ENCODE peak calls at places on chromosomes 7 and 10, in nine cellular contexts. One of them, this sample, is unnamed.

GRCh38 chr7:84617265-84618030 is 422.9 kb upstream of the SEMA3A start:
- DNase-seq in psoas muscle: no peak
- DNase-seq in cardiac fibroblast: no peak
- DNase-seq in AG10803: no peak
- DNase-seq in breast epithelium: no peak
- DNase-seq in choroid plexus epithelial cell: no peak
- DNase-seq in stomach: no peak
- DNase-seq in WERI-Rb-1: no peak
- DNase-seq in foreskin fibroblast: no peak
- DNase-seq in this sample: no peak

GRCh38 chr7:42456267-42456666 is 219.3 kb upstream of the GLI3 start:
- DNase-seq in psoas muscle: no peak
- DNase-seq in cardiac fibroblast: no peak
- DNase-seq in AG10803: no peak
- DNase-seq in breast epithelium: no peak
- DNase-seq in choroid plexus epithelial cell: no peak
- DNase-seq in stomach: no peak
- DNase-seq in WERI-Rb-1: peak; percentile 92
- DNase-seq in foreskin fibroblast: no peak
- DNase-seq in this sample: no peak

GRCh38 chr7:28033386-28033785 is 147.2 kb downstream of the JAZF1 start:
- DNase-seq in psoas muscle: no peak
- DNase-seq in cardiac fibroblast: no peak
- DNase-seq in AG10803: no peak
- DNase-seq in breast epithelium: no peak
- DNase-seq in choroid plexus epithelial cell: no peak
- DNase-seq in stomach: no peak
- DNase-seq in WERI-Rb-1: no peak
- DNase-seq in foreskin fibroblast: no peak
- DNase-seq in this sample: no peak

GRCh38 chr7:47418910-47419309 is 163.0 kb downstream of the TNS3 start:
- DNase-seq in psoas muscle: no peak
- DNase-seq in cardiac fibroblast: peak; percentile 70
- DNase-seq in AG10803: peak; percentile 67
- DNase-seq in breast epithelium: no peak
- DNase-seq in choroid plexus epithelial cell: peak; percentile 75
- DNase-seq in stomach: no peak
- DNase-seq in WERI-Rb-1: no peak
- DNase-seq in foreskin fibroblast: peak; percentile 78
- DNase-seq in this sample: peak; percentile 72

GRCh38 chr7:55177589-55178261 is 158.9 kb downstream of the EGFR start:
- DNase-seq in psoas muscle: peak; percentile 58
- DNase-seq in cardiac fibroblast: no peak
- DNase-seq in AG10803: peak; percentile 37
- DNase-seq in breast epithelium: peak; percentile 80
- DNase-seq in choroid plexus epithelial cell: peak; percentile 72
- DNase-seq in stomach: peak; percentile 70
- DNase-seq in WERI-Rb-1: no peak
- DNase-seq in foreskin fibroblast: peak; percentile 64
- DNase-seq in this sample: no peak

GRCh38 chr10:49539320-49539885 is 482 bp upstream of the ERCC6 start:
- DNase-seq in psoas muscle: peak; percentile 56
- DNase-seq in cardiac fibroblast: peak; percentile 82
- DNase-seq in AG10803: peak; percentile 48
- DNase-seq in breast epithelium: peak; percentile 30
- DNase-seq in choroid plexus epithelial cell: peak; percentile 79
- DNase-seq in stomach: peak; percentile 50
- DNase-seq in WERI-Rb-1: peak; percentile 15
- DNase-seq in foreskin fibroblast: peak; percentile 81
- DNase-seq in this sample: no peak

GRCh38 chr7:18961997-18962396 is 155.4 kb downstream of the TWIST1 start:
- DNase-seq in psoas muscle: no peak
- DNase-seq in cardiac fibroblast: peak; percentile 52
- DNase-seq in AG10803: peak; percentile 8
- DNase-seq in breast epithelium: no peak
- DNase-seq in choroid plexus epithelial cell: peak; percentile 36
- DNase-seq in stomach: no peak
- DNase-seq in WERI-Rb-1: no peak
- DNase-seq in foreskin fibroblast: peak; percentile 71
- DNase-seq in this sample: no peak

GRCh38 chr10:127046975-127047877 is 142.0 kb downstream of the DOCK1 start:
- DNase-seq in psoas muscle: no peak
- DNase-seq in cardiac fibroblast: peak; percentile 59
- DNase-seq in AG10803: peak; percentile 43
- DNase-seq in breast epithelium: no peak
- DNase-seq in choroid plexus epithelial cell: peak; percentile 77
- DNase-seq in stomach: no peak
- DNase-seq in WERI-Rb-1: no peak
- DNase-seq in foreskin fibroblast: peak; percentile 59
- DNase-seq in this sample: no peak

GRCh38 chr7:96131525-96131924 is 190.4 kb downstream of the SLC25A13 start:
- DNase-seq in psoas muscle: no peak
- DNase-seq in cardiac fibroblast: no peak
- DNase-seq in AG10803: no peak
- DNase-seq in breast epithelium: peak; percentile 46
- DNase-seq in choroid plexus epithelial cell: no peak
- DNase-seq in stomach: no peak
- DNase-seq in WERI-Rb-1: no peak
- DNase-seq in foreskin fibroblast: no peak
- DNase-seq in this sample: no peak

GRCh38 chr10:14235511-14235910 is 95.2 kb downstream of the FRMD4A start:
- DNase-seq in psoas muscle: no peak
- DNase-seq in cardiac fibroblast: no peak
- DNase-seq in AG10803: no peak
- DNase-seq in breast epithelium: no peak
- DNase-seq in choroid plexus epithelial cell: no peak
- DNase-seq in stomach: no peak
- DNase-seq in WERI-Rb-1: no peak
- DNase-seq in foreskin fibroblast: no peak
- DNase-seq in this sample: no peak

GRCh38 chr7:5679741-5680473 is 101.6 kb downstream of the RNF216 start:
- DNase-seq in psoas muscle: peak; percentile 76
- DNase-seq in cardiac fibroblast: peak; percentile 47
- DNase-seq in AG10803: no peak
- DNase-seq in breast epithelium: no peak
- DNase-seq in choroid plexus epithelial cell: no peak
- DNase-seq in stomach: no peak
- DNase-seq in WERI-Rb-1: no peak
- DNase-seq in foreskin fibroblast: no peak
- DNase-seq in this sample: no peak

GRCh38 chr7:104176332-104176731 is 31.5 kb downstream of the ORC5 start:
- DNase-seq in psoas muscle: no peak
- DNase-seq in cardiac fibroblast: no peak
- DNase-seq in AG10803: no peak
- DNase-seq in breast epithelium: no peak
- DNase-seq in choroid plexus epithelial cell: no peak
- DNase-seq in stomach: no peak
- DNase-seq in WERI-Rb-1: no peak
- DNase-seq in foreskin fibroblast: no peak
- DNase-seq in this sample: no peak

GRCh38 chr7:83588602-83589240 is 60.2 kb downstream of the SEMA3E start:
- DNase-seq in psoas muscle: no peak
- DNase-seq in cardiac fibroblast: no peak
- DNase-seq in AG10803: peak; percentile 16
- DNase-seq in breast epithelium: no peak
- DNase-seq in choroid plexus epithelial cell: no peak
- DNase-seq in stomach: no peak
- DNase-seq in WERI-Rb-1: no peak
- DNase-seq in foreskin fibroblast: peak; percentile 46
- DNase-seq in this sample: no peak

GRCh38 chr10:35641430-35642015 is 573 bp downstream of the FZD8 start:
- DNase-seq in psoas muscle: no peak
- DNase-seq in cardiac fibroblast: peak; percentile 46
- DNase-seq in AG10803: peak; percentile 53
- DNase-seq in breast epithelium: no peak
- DNase-seq in choroid plexus epithelial cell: peak; percentile 65
- DNase-seq in stomach: peak; percentile 28
- DNase-seq in WERI-Rb-1: no peak
- DNase-seq in foreskin fibroblast: peak; percentile 70
- DNase-seq in this sample: no peak

GRCh38 chr7:141409911-141410329 is 141.3 kb upstream of the AGK start:
- DNase-seq in psoas muscle: no peak
- DNase-seq in cardiac fibroblast: no peak
- DNase-seq in AG10803: no peak
- DNase-seq in breast epithelium: no peak
- DNase-seq in choroid plexus epithelial cell: no peak
- DNase-seq in stomach: no peak
- DNase-seq in WERI-Rb-1: no peak
- DNase-seq in foreskin fibroblast: no peak
- DNase-seq in this sample: no peak

GRCh38 chr7:5634107-5634950 is 147.1 kb downstream of the RNF216 start:
- DNase-seq in psoas muscle: peak; percentile 87
- DNase-seq in cardiac fibroblast: peak; percentile 53
- DNase-seq in AG10803: peak; percentile 98
- DNase-seq in breast epithelium: peak; percentile 45
- DNase-seq in choroid plexus epithelial cell: peak; percentile 68
- DNase-seq in stomach: no peak
- DNase-seq in WERI-Rb-1: peak; percentile 97
- DNase-seq in foreskin fibroblast: peak; percentile 97
- DNase-seq in this sample: peak; percentile 32

GRCh38 chr7:143914938-143915337 is 13.0 kb upstream of the TCAF1 start:
- DNase-seq in psoas muscle: no peak
- DNase-seq in cardiac fibroblast: no peak
- DNase-seq in AG10803: no peak
- DNase-seq in breast epithelium: no peak
- DNase-seq in choroid plexus epithelial cell: no peak
- DNase-seq in stomach: no peak
- DNase-seq in WERI-Rb-1: no peak
- DNase-seq in foreskin fibroblast: no peak
- DNase-seq in this sample: no peak
- TF ChIP-seq CTCF in psoas muscle: no peak
- TF ChIP-seq CTCF in cardiac fibroblast: peak; percentile 7
- TF ChIP-seq CTCF in AG10803: no peak
- TF ChIP-seq CTCF in breast epithelium: no peak
- TF ChIP-seq CTCF in choroid plexus epithelial cell: peak; percentile 35
- TF ChIP-seq CTCF in stomach: no peak
- TF ChIP-seq CTCF in WERI-Rb-1: no peak
- TF ChIP-seq CTCF in foreskin fibroblast: no peak
- TF ChIP-seq CTCF in this sample: no peak

DNA sequence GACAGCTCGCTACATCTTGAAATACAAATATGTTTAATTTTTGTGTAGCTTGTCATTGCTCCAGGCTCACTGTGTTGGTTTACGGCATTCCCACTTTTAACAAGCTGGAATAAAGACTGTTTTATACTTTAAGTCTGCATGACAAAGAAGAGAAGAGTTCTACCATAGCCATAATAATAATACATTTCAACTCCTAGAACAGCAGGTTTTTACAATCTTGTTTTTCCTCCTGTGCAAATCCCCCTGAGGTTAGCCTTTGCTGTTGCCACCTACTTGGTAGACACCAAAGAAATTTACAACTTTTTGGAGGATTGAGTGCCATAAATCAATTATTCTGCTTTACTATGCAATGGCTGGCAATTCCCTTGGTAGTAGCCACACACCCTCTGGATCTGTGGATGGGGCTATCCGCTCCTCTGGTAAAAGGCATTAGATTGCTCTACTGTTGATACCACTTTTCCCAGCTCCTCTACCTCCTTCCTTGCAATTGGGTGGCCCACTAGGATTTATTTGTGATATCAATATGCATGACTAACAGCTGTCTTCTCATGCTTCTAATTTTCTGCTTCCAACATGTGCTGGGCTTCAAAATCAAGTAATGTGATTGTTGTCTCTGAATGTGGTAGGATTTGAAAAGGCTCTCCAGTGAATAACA is 60.2 kb downstream of the SFMBT2 start:
- DNase-seq in psoas muscle: no peak
- DNase-seq in cardiac fibroblast: no peak
- DNase-seq in AG10803: no peak
- DNase-seq in breast epithelium: no peak
- DNase-seq in choroid plexus epithelial cell: no peak
- DNase-seq in stomach: no peak
- DNase-seq in WERI-Rb-1: no peak
- DNase-seq in foreskin fibroblast: no peak
- DNase-seq in this sample: no peak
- H3K4me3 ChIP-seq in psoas muscle: no peak overlapping the region
- H3K4me3 ChIP-seq in cardiac fibroblast: no peak overlapping the region
- H3K4me3 ChIP-seq in AG10803: no peak overlapping the region
- H3K4me3 ChIP-seq in breast epithelium: no peak overlapping the region
- H3K4me3 ChIP-seq in choroid plexus epithelial cell: no peak overlapping the region
- H3K4me3 ChIP-seq in stomach: no peak overlapping the region
- H3K4me3 ChIP-seq in WERI-Rb-1: no peak overlapping the region
- H3K4me3 ChIP-seq in foreskin fibroblast: no peak overlapping the region
- H3K4me3 ChIP-seq in this sample: no peak overlapping the region

DNA sequence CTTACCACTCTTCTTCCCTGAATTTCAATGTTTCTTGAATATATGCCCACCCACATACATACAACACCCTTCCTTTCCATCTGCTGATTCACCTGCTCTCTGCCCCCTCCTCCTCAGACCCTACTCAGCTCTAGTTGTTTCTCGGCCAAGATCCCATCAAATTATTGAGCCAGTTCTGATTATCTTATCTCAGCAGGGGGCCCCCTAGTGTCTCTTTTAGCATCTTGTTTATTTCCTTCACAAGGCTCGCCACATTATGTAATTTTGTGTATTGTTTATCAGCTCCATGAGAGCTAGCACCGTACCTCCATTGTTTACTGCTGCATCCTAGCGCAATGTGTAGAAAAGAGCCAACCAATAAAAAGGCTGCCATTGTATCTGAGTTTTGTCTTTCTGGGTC is 71.9 kb downstream of the FAM13C start:
- DNase-seq in psoas muscle: no peak
- DNase-seq in cardiac fibroblast: peak; percentile 12
- DNase-seq in AG10803: no peak
- DNase-seq in breast epithelium: no peak
- DNase-seq in choroid plexus epithelial cell: no peak
- DNase-seq in stomach: no peak
- DNase-seq in WERI-Rb-1: no peak
- DNase-seq in foreskin fibroblast: no peak
- DNase-seq in this sample: no peak
- TF ChIP-seq CTCF in psoas muscle: no peak
- TF ChIP-seq CTCF in cardiac fibroblast: no peak
- TF ChIP-seq CTCF in AG10803: peak; percentile 11
- TF ChIP-seq CTCF in breast epithelium: no peak
- TF ChIP-seq CTCF in choroid plexus epithelial cell: no peak
- TF ChIP-seq CTCF in stomach: no peak
- TF ChIP-seq CTCF in WERI-Rb-1: no peak
- TF ChIP-seq CTCF in foreskin fibroblast: no peak
- TF ChIP-seq CTCF in this sample: no peak

DNA sequence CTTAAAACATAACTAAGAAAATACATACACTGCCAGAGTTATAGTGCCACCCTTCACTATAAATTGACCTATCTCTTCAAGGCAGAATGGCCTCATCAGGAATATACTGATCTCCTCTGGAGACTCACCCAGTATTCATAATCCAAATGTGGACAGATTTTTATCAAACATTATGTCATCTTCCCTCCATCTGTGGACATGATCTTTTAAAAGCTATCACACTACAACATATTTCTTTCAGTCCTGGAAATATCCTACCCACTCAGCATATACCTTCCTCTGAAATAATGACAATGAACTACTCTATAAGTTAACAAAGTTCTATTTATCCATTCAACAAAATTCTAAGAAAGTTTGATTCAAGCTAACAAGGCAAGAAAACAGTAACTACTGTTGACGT is 3.2 kb downstream of the ZNF800 start:
- DNase-seq in psoas muscle: no peak
- DNase-seq in cardiac fibroblast: no peak
- DNase-seq in AG10803: no peak
- DNase-seq in breast epithelium: no peak
- DNase-seq in choroid plexus epithelial cell: no peak
- DNase-seq in stomach: no peak
- DNase-seq in WERI-Rb-1: no peak
- DNase-seq in foreskin fibroblast: no peak
- DNase-seq in this sample: no peak
- H3K4me3 ChIP-seq in psoas muscle: no peak overlapping the region
- H3K4me3 ChIP-seq in cardiac fibroblast: no peak overlapping the region
- H3K4me3 ChIP-seq in AG10803: no peak overlapping the region
- H3K4me3 ChIP-seq in breast epithelium: no peak overlapping the region
- H3K4me3 ChIP-seq in choroid plexus epithelial cell: no peak overlapping the region
- H3K4me3 ChIP-seq in stomach: no peak overlapping the region
- H3K4me3 ChIP-seq in WERI-Rb-1: no peak overlapping the region
- H3K4me3 ChIP-seq in foreskin fibroblast: no peak overlapping the region
- H3K4me3 ChIP-seq in this sample: no peak overlapping the region